ENCODE peak calls at places on chromosomes 12 and 14, in eight cellular contexts. H is hepatic stellate cell; N is stimulated activated CD8-positive, alpha-beta memory T cell treated with anti-CD3 and anti-CD28 coated beads, Interleukin-7, amount 100 ng/mL, for 24 hours; T is activated naive CD4-positive, alpha-beta T cell; S is HepG2; O is central memory CD4-positive, alpha-beta T cell; Z is AG04450; X is central memory CD8-positive, alpha-beta T cell. G is an unnamed sample.

GRCh38 chr12:20024194-20024593 is 344.1 kb upstream of the PDE3A start:
- DNase-seq in H (no peak), N (no peak), T (no peak), S (no peak), O (no peak), Z (no peak), X (no peak), G (no peak)

GRCh38 chr12:69026341-69026740 is 93.4 kb upstream of the CPM start:
- DNase-seq in H (no peak), N (no peak), T (no peak), S (no peak), O (no peak), Z (no peak), X (no peak), G (no peak)

GRCh38 chr12:62933871-62934798 is 815 bp downstream of the PPM1H start:
- DNase-seq in H (peak), N (no peak), T (no peak), S (no peak), O (no peak), Z (no peak), X (no peak), G (no peak)

GRCh38 chr14:75292886-75293285 is 14.3 kb downstream of the FOS start:
- DNase-seq in H (no peak), N (no peak), T (no peak), S (no peak), O (no peak), Z (no peak), X (no peak), G (no peak)

GRCh38 chr14:105088812-105089745 is 23.8 kb upstream of the GPR132 start:
- DNase-seq in H (no peak), N (no peak), T (no peak), S (no peak), O (no peak), Z (no peak), X (no peak), G (no peak)

GRCh38 chr12:45909041-45909713 is 81.2 kb downstream of the SCAF11 start:
- DNase-seq in H (no peak), N (no peak), T (no peak), S (no peak), O (no peak), Z (peak), X (no peak), G (no peak)

GRCh38 chr12:122076743-122077495 is 1.6 kb upstream of the MLXIP start:
- DNase-seq in H (no peak), N (no peak), T (no peak), S (peak), O (no peak), Z (no peak), X (no peak), G (no peak)

GRCh38 chr12:129696405-129696804 is 207.4 kb downstream of the TMEM132D start:
- DNase-seq in H (no peak), N (no peak), T (no peak), S (no peak), O (no peak), Z (no peak), X (no peak), G (no peak)

GRCh38 chr14:69619007-69619406 is 7.6 kb downstream of the SUSD6 start:
- DNase-seq in H (no peak), N (no peak), T (no peak), S (no peak), O (no peak), Z (no peak), X (no peak), G (no peak)

GRCh38 chr12:113237748-113238147 is 16.5 kb downstream of the TPCN1 start:
- DNase-seq in H (no peak), N (no peak), T (no peak), S (no peak), O (no peak), Z (no peak), X (no peak), G (no peak)

GRCh38 chr12:5556033-5556614 is 124.2 kb downstream of the NTF3 start:
- DNase-seq in H (no peak), N (no peak), T (no peak), S (no peak), O (no peak), Z (no peak), X (no peak), G (no peak)

GRCh38 chr14:52266179-52266578 is 1.3 kb upstream of the PTGDR start:
- DNase-seq in H (peak), N (no peak), T (no peak), S (no peak), O (no peak), Z (no peak), X (no peak), G (no peak)

GRCh38 chr14:102930138-102930752 is 7.8 kb downstream of the AMN start:
- DNase-seq in H (no peak), N (no peak), T (no peak), S (no peak), O (no peak), Z (no peak), X (no peak), G (no peak)

GRCh38 chr12:25843976-25844375 is 114.5 kb upstream of the RASSF8 start:
- DNase-seq in H (no peak), N (no peak), T (no peak), S (no peak), O (no peak), Z (no peak), X (no peak), G (no peak)

GRCh38 chr14:94640721-94641631 is 28.8 kb downstream of the SERPINA3 start:
- DNase-seq in H (no peak), N (no peak), T (no peak), S (no peak), O (no peak), Z (no peak), X (no peak), G (no peak)

GRCh38 chr12:92332552-92332951 is 186.9 kb upstream of the BTG1 start:
- DNase-seq in H (no peak), N (no peak), T (no peak), S (no peak), O (no peak), Z (no peak), X (no peak), G (no peak)

GRCh38 chr14:77098470-77099353 is 654 bp downstream of the CIPC start:
- DNase-seq in H (no peak), N (no peak), T (no peak), S (no peak), O (no peak), Z (no peak), X (no peak), G (no peak)

GRCh38 chr14:94321421-94322271 is 1.5 kb downstream of the SERPINA6 start:
- DNase-seq in H (no peak), N (no peak), T (no peak), S (no peak), O (no peak), Z (no peak), X (no peak), G (no peak)

GRCh38 chr12:51593539-51593938 is 2.5 kb downstream of the SCN8A start:
- DNase-seq in H (peak), N (no peak), T (no peak), S (peak), O (no peak), Z (peak), X (no peak), G (no peak)

GRCh38 chr14:51293149-51293925 is 53.3 kb downstream of the TMX1 start:
- DNase-seq in H (no peak), N (no peak), T (no peak), S (no peak), O (no peak), Z (peak), X (no peak), G (no peak)

GRCh38 chr14:71626281-71626835 is 305.9 kb upstream of the RGS6 start:
- DNase-seq in H (no peak), N (no peak), T (no peak), S (no peak), O (no peak), Z (no peak), X (no peak), G (no peak)

GRCh38 chr12:78864483-78865296 is at the start of gene SYT1:
- DNase-seq in H (peak), N (no peak), T (no peak), S (no peak), O (no peak), Z (peak), X (no peak), G (peak)

GRCh38 chr12:115204957-115205754 is 521.2 kb upstream of the TBX3 start:
- DNase-seq in H (no peak), N (no peak), T (no peak), S (no peak), O (no peak), Z (no peak), X (no peak), G (peak)

G was measured in RCC 7860.